ENCODE peak calls at places on chromosomes 6 and 20, in eight cellular contexts. T, I, Q, M, H, K, Y and V are unnamed samples.

GRCh38 chr6:38554700-38555413 is 84.9 kb downstream of the BTBD9 start:
- DNase-seq in T (no peak), I (peak; percentile 40), Q (no peak), M (no peak), H (no peak), K (no peak), Y (no peak), V (no peak)

GRCh38 chr20:53718142-53718481 is 124.5 kb upstream of the ZNF217 start:
- DNase-seq in T (no peak), I (no peak), Q (no peak), M (no peak), H (no peak), K (no peak), Y (no peak), V (no peak)

GRCh38 chr6:51350308-51350904 is 531.7 kb downstream of the TFAP2B start:
- DNase-seq in T (no peak), I (no peak), Q (no peak), M (no peak), H (no peak), K (no peak), Y (no peak), V (no peak)

GRCh38 chr20:20953738-20954657 is 152.2 kb downstream of the LINC00237 start:
- DNase-seq in T (no peak), I (no peak), Q (no peak), M (no peak), H (no peak), K (no peak), Y (no peak), V (no peak)

GRCh38 chr6:99073223-99073622 is 125.5 kb upstream of the FBXL4 start:
- DNase-seq in T (no peak), I (no peak), Q (no peak), M (no peak), H (no peak), K (no peak), Y (no peak), V (no peak)

GRCh38 chr6:33599413-33599911 is 19.4 kb upstream of the BAK1 start:
- DNase-seq in T (peak; percentile 68), I (no peak), Q (no peak), M (no peak), H (no peak), K (no peak), Y (no peak), V (no peak)

GRCh38 chr20:44970243-44970757 is 4.0 kb downstream of the STK4 start:
- DNase-seq in T (no peak), I (no peak), Q (no peak), M (no peak), H (no peak), K (no peak), Y (no peak), V (no peak)

GRCh38 chr20:49395183-49395582 is 87.3 kb downstream of the KCNB1 start:
- DNase-seq in T (no peak), I (peak; percentile 40), Q (no peak), M (no peak), H (no peak), K (peak; percentile 87), Y (no peak), V (peak; percentile 96)

GRCh38 chr6:20658053-20658452 is 123.8 kb downstream of the CDKAL1 start:
- DNase-seq in T (no peak), I (no peak), Q (no peak), M (no peak), H (no peak), K (no peak), Y (no peak), V (no peak)

GRCh38 chr6:167470836-167471547 is 146.1 kb downstream of the TTLL2 start:
- DNase-seq in T (no peak), I (no peak), Q (no peak), M (no peak), H (no peak), K (no peak), Y (no peak), V (no peak)

GRCh38 chr6:53377289-53377688 is 28.5 kb upstream of the ELOVL5 start:
- DNase-seq in T (no peak), I (no peak), Q (no peak), M (no peak), H (no peak), K (no peak), Y (no peak), V (no peak)

GRCh38 chr6:9292975-9293374 is 857.6 kb upstream of the SLC35B3 start:
- DNase-seq in T (no peak), I (no peak), Q (no peak), M (no peak), H (no peak), K (no peak), Y (no peak), V (no peak)

GRCh38 chr6:151692216-151692615 is 115.3 kb upstream of the ESR1 start:
- DNase-seq in T (no peak), I (no peak), Q (no peak), M (no peak), H (no peak), K (no peak), Y (no peak), V (no peak)

GRCh38 chr6:151034825-151035781 is 169.6 kb downstream of the MTHFD1L start:
- DNase-seq in T (no peak), I (no peak), Q (no peak), M (no peak), H (no peak), K (peak; percentile 59), Y (no peak), V (no peak)

GRCh38 chr6:99324996-99325395 is 24.5 kb downstream of the FAXC start:
- DNase-seq in T (no peak), I (no peak), Q (no peak), M (no peak), H (no peak), K (no peak), Y (no peak), V (no peak)

GRCh38 chr20:11204926-11205768 is 531.3 kb upstream of the JAG1 start:
- DNase-seq in T (peak; percentile 1), I (peak; percentile 49), Q (no peak), M (peak; percentile 52), H (peak; percentile 28), K (no peak), Y (no peak), V (peak; percentile 66)

GRCh38 chr6:5905431-5906339 is 101.0 kb downstream of the NRN1 start:
- DNase-seq in T (peak; percentile 72), I (no peak), Q (no peak), M (no peak), H (no peak), K (peak; percentile 97), Y (peak; percentile 73), V (peak; percentile 94)

GRCh38 chr6:143745160-143746133 is 67.7 kb downstream of the PHACTR2 start:
- DNase-seq in T (no peak), I (no peak), Q (no peak), M (no peak), H (no peak), K (no peak), Y (no peak), V (no peak)